ENCODE peak calls at places on chromosomes 2 and 18, in six cellular contexts. A is fibroblast of mammary gland; B is PC-3; E is endodermal cell; Q is H7; D is CD8-positive, alpha-beta memory T cell. P is an unnamed sample.

GRCh38 chr2:16174693-16175045 is 234.3 kb downstream of the MYCN start:
- DNase-seq in A (no peak), B (no peak), E (no peak), Q (no peak), D (no peak), P (no peak)

GRCh38 chr2:238119756-238120462 is 18.6 kb upstream of the KLHL30 start:
- DNase-seq in A (no peak), B (no peak), E (no peak), Q (no peak), D (no peak), P (no peak)

GRCh38 chr2:137208361-137208973 is 443.1 kb downstream of the THSD7B start:
- DNase-seq in A (peak), B (peak), E (no peak), Q (no peak), D (no peak), P (peak)

GRCh38 chr2:62706721-62707516 is 1.4 kb downstream of the EHBP1 start:
- DNase-seq in A (peak), B (peak), E (no peak), Q (no peak), D (no peak), P (no peak)

GRCh38 chr2:67930156-67930555 is 132.6 kb downstream of the C1D start:
- DNase-seq in A (no peak), B (no peak), E (peak), Q (peak), D (no peak), P (no peak)

GRCh38 chr2:119859528-119859927 is 99.8 kb downstream of the PTPN4 start:
- DNase-seq in A (no peak), B (no peak), E (no peak), Q (no peak), D (no peak), P (no peak)

GRCh38 chr2:15412779-15413178 is 148.4 kb downstream of the NBAS start:
- DNase-seq in A (no peak), B (no peak), E (no peak), Q (no peak), D (no peak), P (no peak)

GRCh38 chr2:40348038-40348437 is 103.9 kb downstream of the SLC8A1 start:
- DNase-seq in A (no peak), B (no peak), E (no peak), Q (no peak), D (no peak), P (no peak)

GRCh38 chr2:196696423-196697073 is 57.0 kb downstream of the CCDC150 start:
- DNase-seq in A (peak), B (peak), E (no peak), Q (no peak), D (no peak), P (peak)

GRCh38 chr2:151374426-151374825 is 17.0 kb downstream of the TNFAIP6 start:
- DNase-seq in A (peak), B (peak), E (no peak), Q (no peak), D (no peak), P (peak)

GRCh38 chr2:109243526-109244425 is 114.8 kb downstream of the SH3RF3 start:
- DNase-seq in A (no peak), B (no peak), E (no peak), Q (no peak), D (no peak), P (no peak)

GRCh38 chr2:109611467-109612095 is 2.2 kb downstream of the SEPTIN10 start:
- DNase-seq in A (peak), B (peak), E (no peak), Q (no peak), D (no peak), P (peak)

GRCh38 chr2:72837171-72837570 is 11.3 kb upstream of the EXOC6B start:
- DNase-seq in A (peak), B (peak), E (no peak), Q (no peak), D (no peak), P (peak)

GRCh38 chr18:73340135-73340934 is 472.5 kb upstream of the NETO1 start:
- DNase-seq in A (peak), B (peak), E (no peak), Q (no peak), D (no peak), P (peak)

GRCh38 chr18:10973579-10974260 is 175.6 kb downstream of the PIEZO2 start:
- DNase-seq in A (peak), B (peak), E (no peak), Q (no peak), D (no peak), P (no peak)

GRCh38 chr18:28995319-28995718 is 818.4 kb upstream of the CDH2 start:
- DNase-seq in A (peak), B (peak), E (no peak), Q (peak), D (no peak), P (no peak)

GRCh38 chr2:235064980-235065379 is 113.2 kb downstream of the SH3BP4 start:
- DNase-seq in A (no peak), B (no peak), E (no peak), Q (peak), D (no peak), P (no peak)

GRCh38 chr2:235506291-235506996 is 12.6 kb downstream of the AGAP1 start:
- DNase-seq in A (peak), B (peak), E (peak), Q (no peak), D (no peak), P (no peak)

GRCh38 chr2:191571163-191571769 is 106.7 kb upstream of the NABP1 start:
- DNase-seq in A (peak), B (peak), E (no peak), Q (no peak), D (no peak), P (peak)
- H3K4me3 ChIP-seq in A (peak), B (peak), E (no peak), Q (no peak), D (no peak), P (peak)

DNA sequence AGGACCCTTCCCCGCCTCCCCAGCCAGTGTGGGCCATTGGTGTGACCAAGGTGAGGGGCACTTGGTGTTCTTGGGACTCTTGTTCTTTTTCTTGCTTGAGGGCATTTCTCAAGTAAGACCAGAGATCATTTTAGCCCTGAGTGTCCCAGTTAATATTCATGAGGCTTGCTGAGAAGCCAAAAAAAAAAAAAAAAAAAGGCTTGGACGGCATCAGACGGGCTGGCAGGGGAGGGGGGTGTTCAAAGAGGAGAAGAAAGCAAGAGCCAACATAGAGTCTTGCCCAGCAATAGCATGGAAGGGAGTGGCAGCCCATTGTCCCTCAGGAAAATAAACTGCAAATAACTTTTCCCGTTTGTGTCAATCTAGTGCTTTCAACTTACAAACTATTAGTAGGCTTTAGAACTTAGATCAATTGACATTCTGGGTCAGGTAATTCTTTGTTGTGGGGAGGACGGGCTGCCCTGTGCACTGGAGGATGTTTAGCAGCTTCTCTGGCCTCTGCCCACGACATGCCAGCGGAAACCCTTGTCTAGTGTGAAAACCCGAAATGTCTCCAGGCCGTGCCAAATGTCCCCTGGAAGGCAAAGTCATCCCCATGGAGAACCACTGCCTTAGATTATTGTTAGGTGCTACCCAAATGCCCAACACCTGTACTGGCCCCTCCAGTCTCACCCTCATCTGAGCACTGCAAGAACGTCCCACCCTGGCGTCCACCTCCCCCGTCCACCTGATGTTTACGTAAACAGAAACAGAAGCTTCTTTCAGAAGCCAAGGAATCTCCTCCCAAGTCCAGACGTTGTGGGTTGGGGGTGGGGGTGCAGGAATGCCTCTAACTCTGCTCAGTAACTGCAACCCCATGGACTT is 163.4 kb downstream of the BCL2 start:
- DNase-seq in A (no peak), B (no peak), E (no peak), Q (no peak), D (peak), P (no peak)
- H3K4me3 ChIP-seq in A (no peak), B (no peak), E (no peak), Q (no peak), D (peak), P (no peak)

GRCh38 chr2:172438741-172439508 is 11.5 kb downstream of the ITGA6 start:
- DNase-seq in A (peak), B (peak), E (no peak), Q (no peak), D (no peak), P (peak)
- H3K4me3 ChIP-seq in A (no peak), B (peak), E (no peak), Q (no peak), D (peak), P (peak)

DNA sequence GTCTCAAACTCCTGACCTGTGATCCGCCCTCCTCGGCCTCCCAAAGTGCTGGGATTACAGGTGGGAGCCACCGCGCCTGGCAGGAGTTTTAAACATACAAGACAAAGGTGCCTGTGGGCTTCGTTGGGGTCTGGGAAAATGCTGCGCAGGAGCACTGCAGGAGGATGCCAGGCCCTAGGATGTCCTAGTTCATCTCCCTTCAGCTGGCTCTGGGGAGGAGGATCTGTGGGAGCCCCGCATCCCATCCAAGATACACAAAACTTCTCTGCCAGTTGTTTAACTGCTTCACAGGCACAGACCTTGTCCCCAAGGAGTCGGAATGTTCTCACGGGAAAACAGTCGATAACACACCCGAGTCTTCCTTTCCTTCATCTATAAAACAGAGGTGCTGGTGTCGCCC is 89.1 kb downstream of the POLR1A start:
- DNase-seq in A (no peak), B (no peak), E (peak), Q (no peak), D (no peak), P (no peak)
- H3K4me3 ChIP-seq in A (no peak), B (no peak), E (no peak), Q (no peak), D (no peak), P (no peak)

GRCh38 chr18:13313006-13313661 is 94.6 kb downstream of the LDLRAD4 start:
- DNase-seq in A (no peak), B (no peak), E (no peak), Q (no peak), D (no peak), P (no peak)
- H3K4me3 ChIP-seq in A (no peak), B (no peak), E (no peak), Q (no peak), D (no peak), P (no peak)